ENCODE peak calls at places on chromosomes 16 and 17, in six cellular contexts. Q is body of pancreas; O is CD8-positive, alpha-beta T cell; V is lung; Z is skeletal muscle cell; I is breast epithelium. T is an unnamed sample.

GRCh38 chr17:48613862-48614694 is 1.0 kb downstream of the HOXB8 start:
- DNase-seq in O (no peak), Q (no peak), V (no peak), I (no peak), Z (no peak), T (no peak)

GRCh38 chr17:58176200-58176599 is 9.4 kb downstream of the OR4D2 start:
- DNase-seq in I (no peak), O (no peak), Z (no peak), Q (no peak), V (no peak), T (no peak)

GRCh38 chr17:67891481-67892119 is 66.3 kb downstream of the BPTF start:
- DNase-seq in I (no peak), O (no peak), Z (peak), V (no peak), Q (peak), T (no peak)

GRCh38 chr17:78890111-78890897 is 12.7 kb downstream of the CEP295NL start:
- DNase-seq in O (peak), V (peak), Q (no peak), I (no peak), Z (no peak), T (peak)

GRCh38 chr17:41913798-41914197 is 5.0 kb downstream of the ACLY start:
- DNase-seq in Q (no peak), I (no peak), O (no peak), Z (no peak), V (no peak), T (no peak)

GRCh38 chr17:19306160-19307111 is 56.1 kb downstream of the B9D1 start:
- DNase-seq in Z (no peak), I (no peak), Q (no peak), O (peak), V (no peak), T (peak)

GRCh38 chr17:59381716-59382570 is 50.5 kb downstream of the YPEL2 start:
- DNase-seq in O (no peak), Q (peak), V (no peak), Z (no peak), I (peak), T (no peak)

GRCh38 chr17:73420897-73421296 is 109.1 kb upstream of the CDC42EP4 start:
- DNase-seq in I (no peak), Z (no peak), Q (no peak), O (no peak), V (no peak), T (no peak)

GRCh38 chr17:79950711-79951110 is 85.0 kb downstream of the TBC1D16 start:
- DNase-seq in I (peak), Q (peak), V (no peak), Z (no peak), O (no peak), T (no peak)

GRCh38 chr16:30535106-30535776 is 583 bp upstream of the ZNF747 start:
- DNase-seq in Q (no peak), Z (no peak), I (no peak), O (no peak), V (no peak), T (no peak)
- H3K4me3 ChIP-seq in Q (peak), Z (peak), I (peak), O (peak), V (peak), T (peak)

GRCh38 chr17:31540602-31541307 is 149.3 kb downstream of the RAB11FIP4 start:
- DNase-seq in O (no peak), V (no peak), I (no peak), Z (no peak), Q (no peak), T (no peak)

GRCh38 chr17:31535581-31535981 is 144.1 kb downstream of the RAB11FIP4 start:
- DNase-seq in I (no peak), Z (no peak), V (no peak), O (no peak), Q (no peak), T (peak)

GRCh38 chr17:31537558-31537957 is 146.1 kb downstream of the RAB11FIP4 start:
- DNase-seq in Q (peak), O (no peak), I (peak), V (no peak), Z (no peak), T (no peak)

GRCh38 chr17:31536451-31536850 is 145.0 kb downstream of the RAB11FIP4 start:
- DNase-seq in O (no peak), Q (no peak), I (no peak), Z (no peak), V (no peak), T (no peak)

DNA sequence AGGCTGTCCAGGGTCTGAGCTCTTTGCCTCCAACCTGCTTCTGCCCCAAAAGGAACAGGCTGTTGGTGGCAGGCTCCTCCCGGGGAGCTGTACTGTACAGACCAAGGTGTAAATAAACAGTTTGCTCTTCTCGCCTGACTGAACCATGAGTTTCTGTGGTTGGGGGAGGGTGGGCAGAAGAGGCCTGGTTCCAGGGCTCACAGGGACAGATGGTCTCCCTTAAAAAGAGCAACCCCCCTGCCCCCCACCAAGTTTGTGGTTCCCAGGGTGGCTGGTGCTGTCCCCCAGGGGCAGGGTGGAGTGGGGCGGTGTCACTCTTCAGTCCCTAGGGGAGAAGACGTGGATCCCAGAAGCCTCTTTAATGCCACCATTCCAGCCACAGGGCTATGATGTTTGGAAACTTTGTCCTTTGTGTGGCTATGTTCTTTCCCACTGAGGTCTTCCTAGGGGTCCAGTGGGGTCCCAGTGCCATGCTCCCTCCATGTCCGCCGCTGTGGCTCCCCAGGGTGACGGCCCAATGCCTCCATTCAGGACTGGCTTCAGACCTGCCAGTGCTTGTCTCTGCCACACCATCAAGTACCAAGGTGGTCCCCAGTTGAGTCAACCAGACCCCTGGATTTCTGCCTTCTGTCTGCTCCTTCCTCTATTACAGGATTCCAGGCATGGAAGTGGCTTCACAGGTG is 146.7 kb downstream of the RAB11FIP4 start:
- DNase-seq in Z (no peak), V (no peak), I (no peak), Q (no peak), O (no peak), T (peak)
- H3K4me3 ChIP-seq in Z (no peak), V (no peak), I (no peak), Q (no peak), O (no peak), T (no peak)

GRCh38 chr16:86680661-86681439 is 102.5 kb downstream of the FOXL1 start:
- DNase-seq in I (no peak), Z (no peak), V (no peak), Q (no peak), O (no peak), T (no peak)

GRCh38 chr16:86680137-86680536 is 101.8 kb downstream of the FOXL1 start:
- DNase-seq in V (no peak), O (no peak), I (no peak), Q (no peak), Z (peak), T (no peak)

GRCh38 chr16:86681440-86681838 is 103.1 kb downstream of the FOXL1 start:
- DNase-seq in O (no peak), Z (no peak), Q (no peak), V (no peak), I (no peak), T (no peak)

GRCh38 chr16:86683441-86684194 is 105.3 kb downstream of the FOXL1 start:
- DNase-seq in Q (no peak), V (no peak), O (no peak), I (no peak), Z (no peak), T (no peak)

DNA sequence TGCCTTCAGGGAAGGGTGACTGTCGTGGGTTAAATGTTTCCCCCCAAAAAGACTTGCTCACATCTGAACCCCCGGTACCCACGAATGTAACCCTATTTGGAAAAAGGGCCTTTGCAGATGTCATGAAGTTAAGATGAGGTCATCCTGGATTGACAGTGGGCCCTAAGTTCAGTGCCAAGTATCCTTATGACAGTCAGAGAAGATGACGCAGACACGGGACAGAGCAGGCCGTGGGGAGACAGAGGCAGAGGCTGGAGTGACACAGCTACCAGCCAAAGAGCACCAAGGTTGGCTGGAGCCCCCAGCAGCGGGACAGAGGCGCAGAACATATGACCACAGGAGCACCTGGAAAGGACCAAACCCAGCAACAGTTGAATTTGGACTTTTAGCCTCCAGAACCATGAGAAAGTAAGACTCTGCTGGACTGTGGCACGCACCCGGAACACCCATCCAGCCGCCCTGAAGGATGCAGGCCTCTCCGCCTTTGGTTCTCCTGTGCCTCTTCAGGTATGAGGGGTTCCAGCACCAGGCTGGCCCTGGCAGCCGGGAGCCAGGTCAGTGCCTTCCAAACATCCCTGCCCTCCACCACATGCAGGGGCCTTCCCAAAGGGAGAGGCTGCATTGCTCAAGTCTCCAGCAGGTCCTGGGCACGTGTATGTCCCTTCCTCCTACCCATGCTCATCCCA is 104.0 kb downstream of the FOXL1 start:
- DNase-seq in Z (no peak), I (no peak), V (no peak), Q (no peak), O (no peak), T (no peak)
- H3K4me3 ChIP-seq in Z (no peak), I (no peak), V (no peak), Q (no peak), O (no peak), T (no peak)

DNA sequence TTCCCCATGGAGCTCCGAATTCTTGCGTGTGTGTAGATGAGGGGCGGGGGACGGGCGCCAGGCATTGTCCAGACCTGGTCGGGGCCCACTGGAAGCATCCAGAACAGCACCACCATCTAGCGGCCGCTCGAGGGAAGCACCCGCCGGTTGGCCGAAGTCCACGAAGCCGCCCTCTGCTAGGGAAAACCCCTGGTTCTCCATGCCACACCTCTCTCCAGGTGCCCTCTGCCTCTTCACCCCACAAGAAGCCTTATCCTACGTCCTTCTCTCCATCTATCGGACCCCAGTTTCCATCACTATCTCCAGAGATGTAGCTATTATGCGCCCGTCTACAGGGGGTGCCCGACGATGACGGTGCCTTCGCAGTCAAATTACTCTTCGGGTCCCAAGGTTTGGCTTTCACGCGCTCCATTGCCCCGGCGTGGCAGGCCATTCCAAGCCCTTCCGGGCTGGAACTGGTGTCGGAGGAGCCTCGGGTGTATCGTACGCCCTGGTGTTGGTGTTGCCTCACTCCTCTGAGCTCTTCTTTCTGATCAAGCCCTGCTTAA is 617 bp upstream of the SENP3 start:
- DNase-seq in O (peak), Z (no peak), Q (peak), I (peak), V (peak), T (no peak)
- H3K4me3 ChIP-seq in O (peak), Z (peak), Q (peak), I (peak), V (peak), T (peak)

DNA sequence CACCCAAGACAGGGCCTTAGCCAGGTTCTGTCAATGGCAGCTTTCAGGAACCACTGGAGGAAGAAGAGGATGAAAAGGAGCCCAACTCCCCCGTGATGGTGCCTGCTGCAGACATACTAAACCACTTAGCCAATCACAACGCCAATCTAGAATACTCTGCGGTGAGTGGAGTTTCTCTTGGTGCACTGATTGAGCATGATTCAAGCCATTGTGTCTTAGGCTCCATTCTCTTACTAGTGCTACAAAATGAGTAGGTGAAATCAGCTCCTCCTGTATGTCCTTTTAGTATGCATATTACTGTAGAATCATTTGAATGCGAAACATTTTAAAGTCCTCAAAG is 1.4 kb downstream of the SETD6 start:
- DNase-seq in I (no peak), O (no peak), V (no peak), Q (no peak), Z (no peak), T (no peak)
- H3K4me3 ChIP-seq in I (no peak), O (no peak), V (no peak), Q (no peak), Z (no peak), T (no peak)

GRCh38 chr17:43587647-43588046 is 41.5 kb upstream of the ETV4 start:
- DNase-seq in Q (no peak), O (no peak), I (no peak), V (no peak), Z (no peak), T (no peak)
- H3K4me3 ChIP-seq in Q (no peak), O (no peak), I (no peak), V (no peak), Z (no peak), T (no peak)

GRCh38 chr17:45914036-45914717 is 19.8 kb downstream of the MAPT start:
- DNase-seq in O (no peak), I (no peak), Z (no peak), Q (no peak), V (no peak), T (no peak)
- H3K4me3 ChIP-seq in O (no peak), I (no peak), Z (no peak), Q (no peak), V (no peak), T (no peak)

GRCh38 chr17:7293821-7294613 is 422 bp downstream of the YBX2 start:
- DNase-seq in V (no peak), I (no peak), Q (peak), Z (no peak), O (no peak), T (no peak)
- H3K4me3 ChIP-seq in V (no peak), I (peak), Q (no peak), Z (peak), O (peak), T (no peak)

GRCh38 chr17:75088902-75089417 is 1.2 kb downstream of the SLC16A5 start:
- DNase-seq in O (no peak), Q (no peak), I (peak), V (peak), Z (no peak), T (no peak)

GRCh38 chr17:75086496-75087181 is 1.1 kb upstream of the SLC16A5 start:
- DNase-seq in V (no peak), I (no peak), Q (no peak), Z (no peak), O (no peak), T (no peak)

GRCh38 chr17:75087558-75088453 is at the start of gene SLC16A5:
- DNase-seq in V (peak), Q (peak), I (peak), Z (no peak), O (peak), T (no peak)

GRCh38 chr17:75088465-75088895 is 726 bp downstream of the SLC16A5 start:
- DNase-seq in O (no peak), I (peak), V (no peak), Z (no peak), Q (no peak), T (no peak)

GRCh38 chr17:75087182-75087557 is 584 bp upstream of the SLC16A5 start:
- DNase-seq in V (no peak), Z (no peak), Q (no peak), I (no peak), O (no peak), T (no peak)
- H3K4me3 ChIP-seq in V (peak), Z (peak), Q (no peak), I (peak), O (peak), T (peak)

T was measured in GM12864.